ENCODE peak calls at places on chromosomes 4 and X, in five cellular contexts. K is CD4-positive, alpha-beta T cell; B is mesothelial cell of epicardium; G is AG09319; N is osteocyte. I is an unnamed sample.

GRCh38 chrX:65516756-65517155 is 17.8 kb downstream of the LAS1L start:
- DNase-seq in K (no peak), G (no peak), N (no peak), B (no peak), I (no peak)

GRCh38 chr4:153452661-153453378 is 13.3 kb upstream of the TMEM131L start:
- DNase-seq in G (no peak), N (no peak), K (no peak), B (no peak), I (no peak)

GRCh38 chr4:73729534-73730165 is 10.7 kb upstream of the CXCL8 start:
- DNase-seq in G (peak), B (peak), K (no peak), N (no peak), I (no peak)

GRCh38 chr4:184401397-184402171 is 72.8 kb downstream of the IRF2 start:
- DNase-seq in G (no peak), B (no peak), N (no peak), K (no peak), I (no peak)

GRCh38 chr4:73870260-73870659 is 1.1 kb downstream of the CXCL1 start:
- DNase-seq in G (no peak), B (no peak), N (no peak), K (no peak), I (no peak)

GRCh38 chrX:20112022-20112421 is 4.7 kb downstream of the MAP7D2 start:
- DNase-seq in B (no peak), G (no peak), K (no peak), N (no peak), I (no peak)

GRCh38 chr4:156420557-156420956 is 466.9 kb upstream of the CTSO start:
- DNase-seq in G (no peak), N (no peak), K (no peak), B (no peak), I (no peak)

GRCh38 chr4:173883821-173884220 is 353.8 kb upstream of the HAND2 start:
- DNase-seq in N (no peak), B (no peak), K (no peak), G (no peak), I (no peak)

GRCh38 chrX:19747672-19748610 is 139.5 kb downstream of the SH3KBP1 start:
- DNase-seq in G (no peak), K (peak), B (no peak), N (no peak), I (peak)

GRCh38 chr4:56757821-56758400 is 63.6 kb downstream of the SPINK2 start:
- DNase-seq in G (peak), B (peak), K (peak), N (peak), I (peak)

GRCh38 chrX:38991656-38992558 is 190.6 kb downstream of the MID1IP1 start:
- DNase-seq in K (no peak), B (no peak), G (no peak), N (no peak), I (no peak)

GRCh38 chr4:182537031-182537617 is 293.9 kb downstream of the TENM3 start:
- DNase-seq in N (no peak), G (no peak), B (no peak), K (no peak), I (no peak)

GRCh38 chrX:152817082-152817744 is 13.3 kb downstream of the CETN2 start:
- DNase-seq in B (no peak), K (no peak), G (no peak), N (no peak), I (no peak)

GRCh38 chr4:141432000-141432712 is 204.2 kb upstream of the IL15 start:
- DNase-seq in N (no peak), G (no peak), K (no peak), B (no peak), I (no peak)

GRCh38 chr4:7674706-7675105 is 240.0 kb upstream of the PSAPL1 start:
- DNase-seq in K (no peak), B (no peak), G (no peak), N (no peak), I (no peak)

GRCh38 chr4:6239486-6239885 is 30.2 kb upstream of the WFS1 start:
- DNase-seq in B (no peak), G (no peak), N (no peak), K (no peak), I (no peak)

GRCh38 chrX:117752745-117753144 is 363.9 kb downstream of the KLHL13 start:
- DNase-seq in K (no peak), G (no peak), B (no peak), N (no peak), I (no peak)

GRCh38 chr4:82293304-82293703 is 80.5 kb downstream of the HNRNPD start:
- DNase-seq in G (no peak), B (no peak), K (no peak), N (no peak), I (no peak)

GRCh38 chr4:6750302-6751221 is 32.0 kb upstream of the KIAA0232 start:
- DNase-seq in N (no peak), G (no peak), B (no peak), K (no peak), I (no peak)

GRCh38 chr4:47926667-47927258 is 12.4 kb upstream of the NFXL1 start:
- DNase-seq in B (peak), G (no peak), K (peak), N (no peak), I (peak)

GRCh38 chr4:1195894-1196401 is 23.6 kb upstream of the SPON2 start:
- DNase-seq in B (no peak), K (no peak), N (peak), G (no peak), I (peak)

GRCh38 chr4:31585503-31585902 is 865.3 kb downstream of the PCDH7 start:
- DNase-seq in B (no peak), K (no peak), G (no peak), N (no peak), I (no peak)

GRCh38 chrX:53403535-53403934 is 18.9 kb downstream of the SMC1A start:
- DNase-seq in K (no peak), B (no peak), N (no peak), G (no peak), I (no peak)
- TF ChIP-seq CTCF in K (no peak), B (no peak), N (no peak), G (no peak), I (no peak)

GRCh38 chr4:127126718-127127117 is 506.0 kb upstream of the INTU start:
- DNase-seq in N (no peak), K (no peak), G (no peak), B (no peak), I (no peak)
- TF ChIP-seq CTCF in N (no peak), K (no peak), G (no peak), B (no peak), I (no peak)

DNA sequence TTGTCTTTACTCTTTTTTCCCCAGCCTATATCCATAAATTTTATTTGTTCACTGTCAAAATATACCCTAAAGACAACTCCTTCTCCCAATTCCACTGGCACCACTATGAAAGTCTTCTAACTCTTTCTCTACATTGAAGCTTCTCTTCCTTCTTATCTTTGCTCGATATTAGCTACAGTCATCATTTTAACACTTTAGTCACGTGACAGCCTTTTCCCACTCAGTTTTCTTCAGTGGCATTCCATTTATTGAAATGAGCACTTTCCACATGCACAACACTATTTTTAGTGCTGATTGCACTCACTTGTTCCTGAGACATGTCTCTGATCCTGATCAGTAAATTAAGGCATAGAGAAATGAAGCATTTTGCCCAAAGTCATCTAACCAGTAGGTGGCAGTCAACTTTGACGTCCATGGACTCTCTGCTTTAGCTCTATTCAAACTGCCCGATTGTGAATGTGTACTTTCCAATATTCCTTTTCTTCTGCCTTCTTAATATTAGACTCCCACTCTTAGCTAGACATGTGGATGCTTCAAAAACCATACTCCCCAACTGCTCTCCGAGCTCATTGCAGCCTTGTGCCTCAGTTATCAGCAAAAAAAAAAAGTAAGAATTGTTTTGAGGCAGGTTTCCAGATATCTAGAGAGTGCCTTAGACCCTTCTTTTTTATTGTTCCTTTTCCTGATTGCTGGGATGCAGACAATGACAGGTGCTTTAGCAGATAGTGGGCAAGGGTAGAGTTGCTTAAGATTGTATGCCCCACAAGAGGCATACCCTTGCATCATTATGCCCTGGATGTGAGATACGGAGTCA is 394.4 kb upstream of the ADGRL3 start:
- DNase-seq in B (no peak), G (no peak), N (no peak), K (no peak), I (no peak)
- TF ChIP-seq CTCF in B (no peak), G (no peak), N (peak), K (no peak), I (no peak)

GRCh38 chr4:134215636-134216340 is 14.2 kb upstream of the PABPC4L start:
- DNase-seq in N (no peak), G (no peak), B (no peak), K (no peak), I (no peak)

GRCh38 chr4:134216436-134216835 is 14.8 kb upstream of the PABPC4L start:
- DNase-seq in K (no peak), G (no peak), B (no peak), N (no peak), I (no peak)

DNA sequence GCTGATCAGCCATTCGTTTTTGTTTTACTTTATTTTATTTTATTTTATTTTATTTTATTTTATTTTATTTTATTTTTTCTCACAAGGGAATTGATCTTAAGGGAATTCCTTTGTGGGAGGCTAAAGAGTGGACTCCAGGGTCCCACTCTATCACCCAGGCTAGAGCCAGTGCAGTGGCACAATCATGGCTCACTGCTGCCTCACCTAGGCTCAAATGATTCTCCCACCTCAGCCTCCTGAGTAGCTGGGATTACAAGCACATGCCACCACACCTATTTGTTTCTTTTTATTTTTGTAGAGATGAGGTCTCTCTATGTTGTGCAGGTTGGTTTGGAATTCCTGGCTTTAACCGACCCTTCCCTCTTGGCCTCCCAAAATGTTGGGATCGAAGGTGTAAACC is 17.5 kb upstream of the PABPC4L start:
- DNase-seq in K (no peak), G (no peak), N (no peak), B (no peak), I (no peak)
- TF ChIP-seq CTCF in K (no peak), G (no peak), N (no peak), B (no peak), I (no peak)